ENCODE peak calls at places on chromosomes 6 and 20, in five cellular contexts. P is PC-3; K is fibroblast of the aortic adventitia; S is naive thymus-derived CD8-positive, alpha-beta T cell; J is GM12865. Y is an unnamed sample.
A peak's percentile ranks its signal among the peaks of the same experiment; 100 is the strongest.

GRCh38 chr6:16762547-16763477 is 1.6 kb upstream of the ATXN1 start:
- DNase-seq in P (peak; percentile 95), J (peak; percentile 81), S (peak; percentile 80), K (peak; percentile 87), Y (no peak)

GRCh38 chr6:111844376-111844775 is 28.9 kb downstream of the FYN start:
- DNase-seq in K (no peak), S (no peak), P (no peak), J (peak; percentile 66), Y (no peak)

GRCh38 chr20:32988008-32988407 is 16.2 kb downstream of the SUN5 start:
- DNase-seq in J (no peak), S (no peak), K (no peak), P (no peak), Y (no peak)

GRCh38 chr20:663315-664090 is 10.5 kb upstream of the SRXN1 start:
- DNase-seq in K (no peak), P (no peak), S (no peak), J (no peak), Y (no peak)

GRCh38 chr6:166045173-166045957 is 122.3 kb downstream of the TBXT start:
- DNase-seq in P (no peak), S (no peak), K (peak; percentile 19), J (no peak), Y (no peak)

GRCh38 chr6:135909737-135910387 is 58.4 kb downstream of the PDE7B start:
- DNase-seq in J (peak; percentile 82), S (peak; percentile 84), K (peak; percentile 62), P (peak; percentile 74), Y (peak; percentile 19)

GRCh38 chr20:32018269-32019155 is 8.3 kb downstream of the CCM2L start:
- DNase-seq in J (no peak), P (peak; percentile 53), S (no peak), K (no peak), Y (no peak)

GRCh38 chr6:21111399-21111725 is 482.2 kb upstream of the SOX4 start:
- DNase-seq in P (peak; percentile 92), J (no peak), S (no peak), K (no peak), Y (no peak)

GRCh38 chr6:3137057-3137777 is 18.7 kb downstream of the BPHL start:
- DNase-seq in K (no peak), P (no peak), S (no peak), J (no peak), Y (no peak)

GRCh38 chr20:7716286-7716972 is 223.8 kb downstream of the HAO1 start:
- DNase-seq in K (peak; percentile 19), S (no peak), J (no peak), P (no peak), Y (no peak)

GRCh38 chr6:135505648-135506047 is 8.1 kb upstream of the AHI1 start:
- DNase-seq in S (no peak), K (no peak), P (no peak), J (no peak), Y (no peak)

GRCh38 chr6:29602564-29603361 is 17.8 kb downstream of the OR2H2 start:
- DNase-seq in J (peak; percentile 16), P (peak; percentile 23), K (no peak), S (no peak), Y (no peak)

GRCh38 chr6:15462717-15463525 is 199.9 kb downstream of the DTNBP1 start:
- DNase-seq in K (peak; percentile 72), P (peak; percentile 39), S (no peak), J (no peak), Y (no peak)

GRCh38 chr20:884983-885952 is 30.9 kb downstream of the ANGPT4 start:
- DNase-seq in S (no peak), K (peak; percentile 34), P (peak; percentile 36), J (peak; percentile 5), Y (no peak)

GRCh38 chr6:26295691-26296555 is 69.1 kb upstream of the BTN3A2 start:
- DNase-seq in K (peak; percentile 71), J (no peak), S (no peak), P (peak; percentile 93), Y (no peak)

GRCh38 chr20:37426106-37426505 is 80.2 kb downstream of the SRC start:
- DNase-seq in J (no peak), P (no peak), S (no peak), K (no peak), Y (no peak)

GRCh38 chr6:28598757-28599686 is 73.3 kb downstream of the GPX5 start:
- DNase-seq in J (no peak), S (no peak), K (no peak), P (no peak), Y (no peak)

GRCh38 chr6:39143238-39143930 is 28.4 kb upstream of the SAYSD1 start:
- DNase-seq in J (no peak), P (no peak), K (peak; percentile 5), S (no peak), Y (no peak)

GRCh38 chr6:154478021-154478651 is 32.3 kb downstream of the CNKSR3 start:
- DNase-seq in K (no peak), S (no peak), J (no peak), P (no peak), Y (no peak)

GRCh38 chr6:93293399-93294271 is 125.7 kb downstream of the EPHA7 start:
- DNase-seq in S (no peak), J (no peak), P (no peak), K (no peak), Y (no peak)

Y was measured in GM12878.